ENCODE peak calls at places on chromosomes 13 and 19, in ten cellular contexts. One of them, this sample, is unnamed.

GRCh38 chr19:18650468-18651001 is 13.7 kb downstream of the KLHL26 start:
- DNase-seq in activated T-cell treated with anti-CD3 and anti-CD28 coated beads for 48 hours: no peak
- DNase-seq in EL: peak
- DNase-seq in mucosa of descending colon: peak
- DNase-seq in stimulated activated CD4-positive, alpha-beta T cell treated with anti-CD3 and anti-CD28 coated beads, Interleukin-12 subunit alpha, Interleukin-12 subunit beta, amount 100 ng/mL, for 4 hours: no peak
- DNase-seq in 8988T: no peak
- DNase-seq in AG09309: no peak
- DNase-seq in Calu3: no peak
- DNase-seq in activated naive CD4-positive, alpha-beta T cell: no peak
- DNase-seq in psoas muscle: peak
- DNase-seq in this sample: no peak

GRCh38 chr13:25733061-25733491 is 318.7 kb downstream of the SHISA2 start:
- DNase-seq in stimulated activated CD4-positive, alpha-beta T cell treated with anti-CD3 and anti-CD28 coated beads, Interleukin-12 subunit alpha, Interleukin-12 subunit beta, amount 100 ng/mL, for 4 hours: no peak
- DNase-seq in activated naive CD4-positive, alpha-beta T cell: no peak
- DNase-seq in 8988T: no peak
- DNase-seq in Calu3: no peak
- DNase-seq in EL: peak
- DNase-seq in AG09309: no peak
- DNase-seq in activated T-cell treated with anti-CD3 and anti-CD28 coated beads for 48 hours: no peak
- DNase-seq in psoas muscle: no peak
- DNase-seq in mucosa of descending colon: no peak
- DNase-seq in this sample: no peak

GRCh38 chr13:98004107-98004506 is 50.6 kb downstream of the IPO5 start:
- DNase-seq in EL: peak
- DNase-seq in activated T-cell treated with anti-CD3 and anti-CD28 coated beads for 48 hours: no peak
- DNase-seq in 8988T: no peak
- DNase-seq in mucosa of descending colon: no peak
- DNase-seq in activated naive CD4-positive, alpha-beta T cell: no peak
- DNase-seq in psoas muscle: no peak
- DNase-seq in Calu3: no peak
- DNase-seq in stimulated activated CD4-positive, alpha-beta T cell treated with anti-CD3 and anti-CD28 coated beads, Interleukin-12 subunit alpha, Interleukin-12 subunit beta, amount 100 ng/mL, for 4 hours: no peak
- DNase-seq in AG09309: no peak
- DNase-seq in this sample: no peak

GRCh38 chr19:3618144-3618810 is 8.3 kb downstream of the CACTIN start:
- DNase-seq in Calu3: peak
- DNase-seq in 8988T: peak
- DNase-seq in mucosa of descending colon: peak
- DNase-seq in activated naive CD4-positive, alpha-beta T cell: no peak
- DNase-seq in stimulated activated CD4-positive, alpha-beta T cell treated with anti-CD3 and anti-CD28 coated beads, Interleukin-12 subunit alpha, Interleukin-12 subunit beta, amount 100 ng/mL, for 4 hours: peak
- DNase-seq in EL: peak
- DNase-seq in psoas muscle: peak
- DNase-seq in AG09309: no peak
- DNase-seq in activated T-cell treated with anti-CD3 and anti-CD28 coated beads for 48 hours: peak
- DNase-seq in this sample: peak

GRCh38 chr13:113618455-113618854 is 33.9 kb downstream of the TFDP1 start:
- DNase-seq in mucosa of descending colon: no peak
- DNase-seq in activated naive CD4-positive, alpha-beta T cell: no peak
- DNase-seq in stimulated activated CD4-positive, alpha-beta T cell treated with anti-CD3 and anti-CD28 coated beads, Interleukin-12 subunit alpha, Interleukin-12 subunit beta, amount 100 ng/mL, for 4 hours: no peak
- DNase-seq in AG09309: no peak
- DNase-seq in Calu3: no peak
- DNase-seq in EL: no peak
- DNase-seq in psoas muscle: no peak
- DNase-seq in activated T-cell treated with anti-CD3 and anti-CD28 coated beads for 48 hours: no peak
- DNase-seq in 8988T: no peak
- DNase-seq in this sample: no peak

GRCh38 chr13:113049521-113049941 is 56.1 kb upstream of the F7 start:
- DNase-seq in stimulated activated CD4-positive, alpha-beta T cell treated with anti-CD3 and anti-CD28 coated beads, Interleukin-12 subunit alpha, Interleukin-12 subunit beta, amount 100 ng/mL, for 4 hours: no peak
- DNase-seq in EL: no peak
- DNase-seq in psoas muscle: no peak
- DNase-seq in 8988T: no peak
- DNase-seq in AG09309: no peak
- DNase-seq in mucosa of descending colon: no peak
- DNase-seq in Calu3: no peak
- DNase-seq in activated T-cell treated with anti-CD3 and anti-CD28 coated beads for 48 hours: no peak
- DNase-seq in activated naive CD4-positive, alpha-beta T cell: no peak
- DNase-seq in this sample: no peak

GRCh38 chr19:35462476-35462953 is 14.5 kb downstream of the FFAR2 start:
- DNase-seq in 8988T: no peak
- DNase-seq in psoas muscle: no peak
- DNase-seq in activated naive CD4-positive, alpha-beta T cell: no peak
- DNase-seq in activated T-cell treated with anti-CD3 and anti-CD28 coated beads for 48 hours: no peak
- DNase-seq in mucosa of descending colon: peak
- DNase-seq in stimulated activated CD4-positive, alpha-beta T cell treated with anti-CD3 and anti-CD28 coated beads, Interleukin-12 subunit alpha, Interleukin-12 subunit beta, amount 100 ng/mL, for 4 hours: no peak
- DNase-seq in AG09309: no peak
- DNase-seq in EL: no peak
- DNase-seq in Calu3: no peak
- DNase-seq in this sample: no peak

GRCh38 chr13:30551194-30551593 is 66.5 kb upstream of the USPL1 start:
- DNase-seq in activated T-cell treated with anti-CD3 and anti-CD28 coated beads for 48 hours: no peak
- DNase-seq in psoas muscle: no peak
- DNase-seq in Calu3: no peak
- DNase-seq in EL: peak
- DNase-seq in 8988T: no peak
- DNase-seq in activated naive CD4-positive, alpha-beta T cell: no peak
- DNase-seq in mucosa of descending colon: peak
- DNase-seq in AG09309: peak
- DNase-seq in stimulated activated CD4-positive, alpha-beta T cell treated with anti-CD3 and anti-CD28 coated beads, Interleukin-12 subunit alpha, Interleukin-12 subunit beta, amount 100 ng/mL, for 4 hours: no peak
- DNase-seq in this sample: peak

GRCh38 chr19:43430142-43430710 is 15.5 kb downstream of the TEX101 start:
- DNase-seq in activated naive CD4-positive, alpha-beta T cell: no peak
- DNase-seq in Calu3: peak
- DNase-seq in AG09309: no peak
- DNase-seq in mucosa of descending colon: peak
- DNase-seq in 8988T: no peak
- DNase-seq in stimulated activated CD4-positive, alpha-beta T cell treated with anti-CD3 and anti-CD28 coated beads, Interleukin-12 subunit alpha, Interleukin-12 subunit beta, amount 100 ng/mL, for 4 hours: no peak
- DNase-seq in psoas muscle: no peak
- DNase-seq in EL: peak
- DNase-seq in activated T-cell treated with anti-CD3 and anti-CD28 coated beads for 48 hours: no peak
- DNase-seq in this sample: peak

GRCh38 chr19:16615788-16616187 is 12.2 kb downstream of the MED26 start:
- DNase-seq in activated naive CD4-positive, alpha-beta T cell: no peak
- DNase-seq in activated T-cell treated with anti-CD3 and anti-CD28 coated beads for 48 hours: no peak
- DNase-seq in AG09309: no peak
- DNase-seq in stimulated activated CD4-positive, alpha-beta T cell treated with anti-CD3 and anti-CD28 coated beads, Interleukin-12 subunit alpha, Interleukin-12 subunit beta, amount 100 ng/mL, for 4 hours: no peak
- DNase-seq in mucosa of descending colon: no peak
- DNase-seq in Calu3: no peak
- DNase-seq in 8988T: no peak
- DNase-seq in EL: no peak
- DNase-seq in psoas muscle: no peak
- DNase-seq in this sample: no peak

GRCh38 chr19:20078696-20079095 is 896 bp downstream of the ZNF90 start:
- DNase-seq in AG09309: no peak
- DNase-seq in EL: peak
- DNase-seq in Calu3: peak
- DNase-seq in stimulated activated CD4-positive, alpha-beta T cell treated with anti-CD3 and anti-CD28 coated beads, Interleukin-12 subunit alpha, Interleukin-12 subunit beta, amount 100 ng/mL, for 4 hours: no peak
- DNase-seq in psoas muscle: peak
- DNase-seq in mucosa of descending colon: peak
- DNase-seq in activated naive CD4-positive, alpha-beta T cell: no peak
- DNase-seq in activated T-cell treated with anti-CD3 and anti-CD28 coated beads for 48 hours: no peak
- DNase-seq in 8988T: no peak
- DNase-seq in this sample: peak

GRCh38 chr13:37648604-37649003 is 50.0 kb upstream of the POSTN start:
- DNase-seq in stimulated activated CD4-positive, alpha-beta T cell treated with anti-CD3 and anti-CD28 coated beads, Interleukin-12 subunit alpha, Interleukin-12 subunit beta, amount 100 ng/mL, for 4 hours: no peak
- DNase-seq in activated T-cell treated with anti-CD3 and anti-CD28 coated beads for 48 hours: no peak
- DNase-seq in psoas muscle: no peak
- DNase-seq in Calu3: no peak
- DNase-seq in activated naive CD4-positive, alpha-beta T cell: no peak
- DNase-seq in mucosa of descending colon: no peak
- DNase-seq in EL: peak
- DNase-seq in AG09309: peak
- DNase-seq in 8988T: no peak
- DNase-seq in this sample: no peak

GRCh38 chr13:49400755-49401659 is 42.9 kb downstream of the CAB39L start:
- DNase-seq in Calu3: peak
- DNase-seq in activated naive CD4-positive, alpha-beta T cell: no peak
- DNase-seq in AG09309: no peak
- DNase-seq in stimulated activated CD4-positive, alpha-beta T cell treated with anti-CD3 and anti-CD28 coated beads, Interleukin-12 subunit alpha, Interleukin-12 subunit beta, amount 100 ng/mL, for 4 hours: no peak
- DNase-seq in EL: peak
- DNase-seq in activated T-cell treated with anti-CD3 and anti-CD28 coated beads for 48 hours: no peak
- DNase-seq in mucosa of descending colon: peak
- DNase-seq in psoas muscle: no peak
- DNase-seq in 8988T: no peak
- DNase-seq in this sample: no peak

GRCh38 chr19:49432141-49433073 is 7.2 kb downstream of the GFY start:
- DNase-seq in activated T-cell treated with anti-CD3 and anti-CD28 coated beads for 48 hours: no peak
- DNase-seq in activated naive CD4-positive, alpha-beta T cell: no peak
- DNase-seq in Calu3: no peak
- DNase-seq in stimulated activated CD4-positive, alpha-beta T cell treated with anti-CD3 and anti-CD28 coated beads, Interleukin-12 subunit alpha, Interleukin-12 subunit beta, amount 100 ng/mL, for 4 hours: no peak
- DNase-seq in 8988T: no peak
- DNase-seq in EL: no peak
- DNase-seq in mucosa of descending colon: peak
- DNase-seq in psoas muscle: no peak
- DNase-seq in AG09309: no peak
- DNase-seq in this sample: no peak

GRCh38 chr13:85738696-85739320 is 60.4 kb downstream of the SLITRK6 start:
- DNase-seq in activated T-cell treated with anti-CD3 and anti-CD28 coated beads for 48 hours: no peak
- DNase-seq in psoas muscle: no peak
- DNase-seq in stimulated activated CD4-positive, alpha-beta T cell treated with anti-CD3 and anti-CD28 coated beads, Interleukin-12 subunit alpha, Interleukin-12 subunit beta, amount 100 ng/mL, for 4 hours: no peak
- DNase-seq in 8988T: no peak
- DNase-seq in EL: peak
- DNase-seq in activated naive CD4-positive, alpha-beta T cell: no peak
- DNase-seq in Calu3: no peak
- DNase-seq in AG09309: no peak
- DNase-seq in mucosa of descending colon: no peak
- DNase-seq in this sample: no peak

GRCh38 chr19:7382694-7383093 is 34.0 kb downstream of the ARHGEF18 start:
- DNase-seq in activated naive CD4-positive, alpha-beta T cell: no peak
- DNase-seq in Calu3: no peak
- DNase-seq in activated T-cell treated with anti-CD3 and anti-CD28 coated beads for 48 hours: no peak
- DNase-seq in 8988T: no peak
- DNase-seq in EL: no peak
- DNase-seq in mucosa of descending colon: no peak
- DNase-seq in psoas muscle: no peak
- DNase-seq in stimulated activated CD4-positive, alpha-beta T cell treated with anti-CD3 and anti-CD28 coated beads, Interleukin-12 subunit alpha, Interleukin-12 subunit beta, amount 100 ng/mL, for 4 hours: no peak
- DNase-seq in AG09309: no peak
- DNase-seq in this sample: no peak